ENCODE peak calls at places on chromosomes 11 and 22, in five cellular contexts. W, M, I, B and V are unnamed samples.

GRCh38 chr22:46226577-46226976 is 23.5 kb downstream of the CDPF1 start:
- DNase-seq in W (no peak), M (no peak), I (no peak), B (no peak), V (no peak)

GRCh38 chr11:44243086-44243485 is 66.9 kb downstream of the ALX4 start:
- DNase-seq in W (no peak), M (no peak), I (no peak), B (no peak), V (no peak)

GRCh38 chr11:1834132-1834610 is 619 bp upstream of the SYT8 start:
- DNase-seq in W (peak; percentile 95), M (peak; percentile 74), I (no peak), B (no peak), V (no peak)

GRCh38 chr11:64624869-64625481 is 34.0 kb downstream of the SLC22A12 start:
- DNase-seq in W (no peak), M (no peak), I (no peak), B (no peak), V (no peak)

GRCh38 chr11:14455648-14456430 is 43.8 kb downstream of the COPB1 start:
- DNase-seq in W (no peak), M (no peak), I (no peak), B (no peak), V (no peak)

GRCh38 chr11:1839924-1840779 is 1.4 kb downstream of the TNNI2 start:
- DNase-seq in W (no peak), M (no peak), I (no peak), B (no peak), V (peak; percentile 87)

GRCh38 chr22:28498044-28498443 is 181.6 kb downstream of the TTC28 start:
- DNase-seq in W (no peak), M (no peak), I (no peak), B (no peak), V (no peak)

GRCh38 chr11:63917685-63918523 is 940 bp upstream of the RCOR2 start:
- DNase-seq in W (peak; percentile 23), M (peak; percentile 68), I (no peak), B (peak; percentile 34), V (peak; percentile 70)

GRCh38 chr22:48104102-48104738 is 1341.8 kb downstream of the TBC1D22A start:
- DNase-seq in W (no peak), M (no peak), I (no peak), B (no peak), V (no peak)

GRCh38 chr22:44632823-44633478 is 69.1 kb upstream of the PRR5 start:
- DNase-seq in W (no peak), M (no peak), I (no peak), B (no peak), V (no peak)

GRCh38 chr11:63505857-63506528 is at the start of gene LGALS12:
- DNase-seq in W (no peak), M (no peak), I (no peak), B (no peak), V (peak; percentile 9)

GRCh38 chr11:22957890-22958289 is 97.6 kb upstream of the CCDC179 start:
- DNase-seq in W (no peak), M (no peak), I (no peak), B (no peak), V (no peak)

GRCh38 chr22:26718905-26719304 is 61.5 kb downstream of the MIAT start:
- DNase-seq in W (peak; percentile 34), M (no peak), I (no peak), B (no peak), V (no peak)

GRCh38 chr11:1834791-1835670 is at the start of gene SYT8:
- DNase-seq in W (peak; percentile 77), M (no peak), I (no peak), B (no peak), V (no peak)

GRCh38 chr11:73862971-73863370 is 13.7 kb downstream of the COA4 start:
- DNase-seq in W (no peak), M (no peak), I (no peak), B (no peak), V (no peak)

GRCh38 chr11:32266611-32267010 is 168.7 kb downstream of the WT1 start:
- DNase-seq in W (no peak), M (no peak), I (no peak), B (no peak), V (no peak)

GRCh38 chr11:31512117-31512516 is 2.5 kb downstream of the ELP4 start:
- DNase-seq in W (no peak), M (no peak), I (no peak), B (no peak), V (no peak)

GRCh38 chr22:26921726-26922125 is 264.3 kb downstream of the MIAT start:
- DNase-seq in W (no peak), M (no peak), I (no peak), B (no peak), V (no peak)

GRCh38 chr11:57162179-57162898 is 19.4 kb upstream of the LRRC55 start:
- DNase-seq in W (peak; percentile 9), M (no peak), I (no peak), B (no peak), V (no peak)

GRCh38 chr11:68020575-68020974 is 9.9 kb upstream of the NDUFS8 start:
- DNase-seq in W (peak; percentile 90), M (no peak), I (no peak), B (peak; percentile 39), V (no peak)

GRCh38 chr11:108803781-108804180 is 138.9 kb downstream of the DDX10 start:
- DNase-seq in W (no peak), M (no peak), I (no peak), B (no peak), V (no peak)

GRCh38 chr22:38467904-38468760 is at the start of gene KDELR3:
- DNase-seq in W (peak; percentile 72), M (peak; percentile 15), I (no peak), B (peak; percentile 47), V (peak; percentile 92)

GRCh38 chr22:17638182-17638431 is 450 bp upstream of the BCL2L13 start:
- DNase-seq in W (no peak), M (no peak), I (no peak), B (no peak), V (peak; percentile 36)

GRCh38 chr11:68457898-68458249 is 2.7 kb upstream of the PPP6R3 start:
- DNase-seq in W (no peak), M (no peak), I (no peak), B (no peak), V (no peak)

GRCh38 chr11:99505319-99505718 is 484.6 kb downstream of the CNTN5 start:
- DNase-seq in W (no peak), M (no peak), I (no peak), B (no peak), V (no peak)

GRCh38 chr22:48979482-48979881 is 848.2 kb downstream of the BRD1 start:
- DNase-seq in W (no peak), M (peak; percentile 26), I (no peak), B (no peak), V (no peak)

GRCh38 chr11:82906236-82906635 is 4.7 kb downstream of the DDIAS start:
- DNase-seq in W (peak; percentile 40), M (peak; percentile 15), I (no peak), B (no peak), V (no peak)

GRCh38 chr22:26496456-26496855 is 12.8 kb downstream of the SRRD start:
- DNase-seq in W (no peak), M (no peak), I (no peak), B (no peak), V (no peak)

GRCh38 chr11:60984149-60984548 is 12.7 kb downstream of the CD6 start:
- DNase-seq in W (no peak), M (no peak), I (no peak), B (no peak), V (no peak)

GRCh38 chr22:42340695-42341383 is 70.4 kb upstream of the TCF20 start:
- DNase-seq in W (no peak), M (no peak), I (no peak), B (peak; percentile 31), V (no peak)

GRCh38 chr22:40211481-40212052 is 33.8 kb downstream of the TNRC6B start:
- DNase-seq in W (no peak), M (no peak), I (no peak), B (no peak), V (no peak)

GRCh38 chr22:29026579-29026978 is 35.1 kb downstream of the C22orf31 start:
- DNase-seq in W (no peak), M (no peak), I (no peak), B (no peak), V (no peak)

GRCh38 chr11:88480217-88480616 is 142.7 kb upstream of the CTSC start:
- DNase-seq in W (peak; percentile 69), M (no peak), I (no peak), B (no peak), V (no peak)

GRCh38 chr22:33828302-33828701 is 92.0 kb downstream of the LARGE1 start:
- DNase-seq in W (no peak), M (no peak), I (no peak), B (no peak), V (no peak)

GRCh38 chr22:48786679-48786996 is 1041.0 kb downstream of the BRD1 start:
- DNase-seq in W (no peak), M (no peak), I (no peak), B (no peak), V (no peak)

GRCh38 chr11:6270584-6271246 is 11.1 kb downstream of the CCKBR start:
- DNase-seq in W (no peak), M (no peak), I (no peak), B (no peak), V (no peak)
- TF ChIP-seq CTCF in W (no peak), M (no peak), I (no peak), B (no peak), V (no peak)

GRCh38 chr11:106156290-106156937 is 79.0 kb downstream of the AASDHPPT start:
- DNase-seq in W (peak; percentile 69), M (peak; percentile 26), I (no peak), B (peak; percentile 25), V (peak; percentile 13)

GRCh38 chr11:106152824-106153223 is 75.4 kb downstream of the AASDHPPT start:
- DNase-seq in W (no peak), M (no peak), I (no peak), B (no peak), V (no peak)

DNA sequence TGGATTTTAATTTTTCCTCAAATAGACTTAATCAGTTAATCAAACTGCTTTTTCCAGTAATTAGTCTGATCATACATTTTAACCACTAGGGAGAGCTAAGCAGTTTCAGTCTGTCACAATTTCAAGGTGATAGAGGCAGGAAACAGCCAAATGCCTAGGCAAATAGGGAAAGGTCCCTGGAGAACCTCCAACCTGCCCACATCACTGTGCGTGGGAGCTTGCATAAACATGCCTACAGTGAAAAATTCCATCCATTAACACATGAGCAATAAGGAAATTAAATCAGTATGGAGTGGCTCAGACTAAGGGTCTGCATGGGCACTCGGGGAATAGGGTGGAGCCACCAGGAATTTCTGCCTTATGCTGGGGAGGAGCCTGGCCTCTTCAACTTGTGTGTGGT is 74.6 kb downstream of the AASDHPPT start:
- DNase-seq in W (peak; percentile 60), M (no peak), I (no peak), B (no peak), V (no peak)
- TF ChIP-seq CTCF in W (peak; percentile 12), M (peak; percentile 26), I (no peak), B (no peak), V (no peak)

GRCh38 chr22:35586771-35587170 is 30.4 kb downstream of the MB start:
- DNase-seq in W (no peak), M (no peak), I (no peak), B (no peak), V (no peak)
- TF ChIP-seq CTCF in W (no peak), M (no peak), I (no peak), B (no peak), V (no peak)

DNA sequence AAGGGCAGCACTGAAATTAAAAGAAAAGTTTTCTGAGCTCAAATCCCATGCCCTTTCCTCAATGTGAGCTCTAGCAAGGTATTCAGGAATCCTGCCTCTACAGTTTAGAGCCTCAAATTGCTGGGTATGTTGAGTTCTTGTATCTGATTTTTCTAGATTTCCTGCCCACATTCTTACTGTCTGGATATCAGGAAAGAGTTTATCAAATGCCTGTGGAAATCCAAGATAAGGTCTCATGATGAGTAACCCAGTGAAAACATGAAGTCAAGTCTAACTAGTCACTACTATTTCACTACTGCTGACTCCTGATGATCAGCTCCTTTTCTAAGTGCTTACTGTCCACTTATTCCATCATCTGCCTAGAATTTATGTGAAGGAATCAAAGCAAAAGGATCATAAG is 29.8 kb downstream of the LIMK2 start:
- DNase-seq in W (no peak), M (no peak), I (no peak), B (no peak), V (no peak)
- TF ChIP-seq CTCF in W (no peak), M (peak; percentile 16), I (no peak), B (no peak), V (no peak)